ENCODE peak calls at places on chromosomes 4 and X, in six cellular contexts. F, K, R, O, Q and P are unnamed samples.

GRCh38 chr4:139603576-139604387 is 47.8 kb upstream of the SETD7 start:
- DNase-seq in O (peak), K (peak), F (peak), Q (peak), R (no peak), P (no peak)

GRCh38 chrX:3516051-3516541 is 169.6 kb upstream of the MXRA5 start:
- DNase-seq in K (no peak), Q (no peak), R (no peak), O (no peak), F (no peak), P (no peak)

GRCh38 chrX:130419263-130419662 is 17.5 kb downstream of the RBMX2 start:
- DNase-seq in O (no peak), F (no peak), Q (no peak), R (no peak), K (no peak), P (no peak)

GRCh38 chr4:123659759-123660158 is 263.2 kb downstream of the SPRY1 start:
- DNase-seq in K (no peak), F (no peak), Q (no peak), R (no peak), O (no peak), P (no peak)

GRCh38 chr4:173500841-173501591 is 29.0 kb downstream of the HAND2 start:
- DNase-seq in K (no peak), Q (no peak), R (no peak), O (no peak), F (no peak), P (no peak)

GRCh38 chr4:152224872-152225420 is 310.9 kb downstream of the FBXW7 start:
- DNase-seq in Q (no peak), R (no peak), K (no peak), F (no peak), O (no peak), P (no peak)

GRCh38 chr4:142324572-142324971 is 521.5 kb downstream of the INPP4B start:
- DNase-seq in Q (no peak), K (no peak), F (no peak), O (no peak), R (no peak), P (no peak)

GRCh38 chr4:158536833-158537232 is 15.2 kb downstream of the RXFP1 start:
- DNase-seq in R (no peak), O (no peak), F (no peak), Q (no peak), K (no peak), P (no peak)

GRCh38 chr4:56049428-56050212 is 100.9 kb downstream of the CEP135 start:
- DNase-seq in R (peak), Q (no peak), K (peak), F (peak), O (no peak), P (peak)

GRCh38 chrX:69231903-69232302 is 66.7 kb upstream of the PJA1 start:
- DNase-seq in K (no peak), O (no peak), Q (no peak), R (no peak), F (no peak), P (no peak)

GRCh38 chr4:124279741-124280140 is 432.8 kb downstream of the ANKRD50 start:
- DNase-seq in K (no peak), O (peak), Q (no peak), R (no peak), F (no peak), P (no peak)

GRCh38 chr4:153232768-153233167 is 28.5 kb downstream of the TRIM2 start:
- DNase-seq in F (no peak), O (no peak), Q (no peak), R (no peak), K (peak), P (no peak)

GRCh38 chrX:120486786-120487185 is 17.7 kb upstream of the LAMP2 start:
- DNase-seq in O (no peak), K (no peak), Q (no peak), R (no peak), F (no peak), P (no peak)

GRCh38 chr4:77669911-77670590 is 64.4 kb downstream of the CXCL13 start:
- DNase-seq in K (peak), O (no peak), R (no peak), F (no peak), Q (no peak), P (no peak)

GRCh38 chr4:4402966-4403365 is 16.1 kb downstream of the NSG1 start:
- DNase-seq in Q (no peak), F (no peak), O (no peak), K (no peak), R (no peak), P (no peak)

GRCh38 chr4:6943012-6943869 is 33.6 kb downstream of the TBC1D14 start:
- DNase-seq in Q (no peak), O (no peak), K (no peak), R (no peak), F (no peak), P (no peak)

GRCh38 chr4:3756343-3757059 is 9.7 kb upstream of the ADRA2C start:
- DNase-seq in R (no peak), K (no peak), O (no peak), F (no peak), Q (no peak), P (no peak)

GRCh38 chr4:11566440-11567022 is 137.8 kb upstream of the HS3ST1 start:
- DNase-seq in O (no peak), Q (no peak), K (no peak), R (no peak), F (no peak), P (no peak)

GRCh38 chr4:162164881-162165528 is 1.2 kb upstream of the FSTL5 start:
- DNase-seq in F (no peak), R (no peak), K (no peak), O (no peak), Q (no peak), P (no peak)

GRCh38 chrX:100745205-100745604 is 13.3 kb upstream of the SYTL4 start:
- DNase-seq in F (no peak), R (no peak), O (no peak), K (no peak), Q (no peak), P (no peak)

GRCh38 chrX:53456254-53456653 is 22.1 kb upstream of the HSD17B10 start:
- DNase-seq in K (no peak), F (no peak), O (no peak), R (no peak), Q (no peak), P (no peak)

GRCh38 chr4:832536-832935 is 6.6 kb upstream of the CPLX1 start:
- DNase-seq in K (no peak), F (no peak), Q (no peak), R (no peak), O (no peak), P (no peak)

GRCh38 chrX:103616676-103617186 is 9.0 kb downstream of the TCEAL3 start:
- DNase-seq in O (no peak), R (no peak), F (no peak), K (no peak), Q (no peak), P (no peak)

GRCh38 chr4:121717680-121718237 is 21.0 kb upstream of the ANXA5 start:
- DNase-seq in Q (no peak), O (no peak), R (no peak), F (no peak), K (no peak), P (no peak)

GRCh38 chr4:88527787-88528186 is 4.2 kb upstream of the PYURF start:
- DNase-seq in R (no peak), F (no peak), K (no peak), Q (no peak), O (no peak), P (no peak)

GRCh38 chr4:52588097-52588496 is 71.0 kb downstream of the USP46 start:
- DNase-seq in R (no peak), F (peak), K (peak), O (no peak), Q (no peak), P (no peak)

GRCh38 chr4:72418458-72418857 is 150.6 kb downstream of the ADAMTS3 start:
- DNase-seq in K (no peak), R (no peak), Q (peak), F (no peak), O (peak), P (no peak)